ENCODE peak calls at places on chromosomes 12 and 14, in seven cellular contexts. M is skeletal muscle cell; V is AG20443; W is NCI-H446 treated with DMSO at 0.1 percent for 48 hours; Y is A172; O is activated CD4-positive, alpha-beta T cell treated with anti-CD3 and anti-CD28 coated beads, Interleukin-2, amount 50 U/mL, for 1 hour; R is LoVo. A is an unnamed sample.

GRCh38 chr12:32756476-32757158 is 920 bp upstream of the YARS2 start:
- DNase-seq in M (no peak), O (no peak), R (no peak), V (no peak), W (no peak), Y (peak), A (no peak)

GRCh38 chr14:31902915-31903646 is 174.0 kb upstream of the ARHGAP5 start:
- DNase-seq in V (no peak), W (peak), Y (no peak), O (no peak), R (no peak), M (no peak), A (no peak)

GRCh38 chr12:49092086-49092815 is 2.4 kb downstream of the DHH start:
- DNase-seq in V (peak), Y (no peak), R (no peak), O (peak), W (no peak), M (no peak), A (no peak)

GRCh38 chr14:68939893-68940613 is 39.0 kb downstream of the ACTN1 start:
- DNase-seq in Y (peak), V (peak), R (no peak), M (peak), W (no peak), O (no peak), A (peak)

GRCh38 chr12:92942905-92943304 is 13.8 kb upstream of the EEA1 start:
- DNase-seq in V (peak), M (peak), R (no peak), Y (peak), W (no peak), O (no peak), A (no peak)

GRCh38 chr14:70888681-70889175 is 18.5 kb upstream of the PCNX1 start:
- DNase-seq in M (peak), Y (no peak), V (peak), R (no peak), W (no peak), O (no peak), A (no peak)

GRCh38 chr12:109863961-109864712 is 16.2 kb downstream of the GLTP start:
- DNase-seq in W (no peak), O (no peak), R (no peak), Y (no peak), V (peak), M (no peak), A (peak)

GRCh38 chr12:123444396-123445026 is 8.0 kb upstream of the RILPL2 start:
- DNase-seq in M (peak), V (no peak), R (no peak), W (no peak), Y (no peak), O (no peak), A (no peak)

GRCh38 chr12:94753071-94753779 is 102.9 kb upstream of the TMCC3 start:
- DNase-seq in O (no peak), M (no peak), W (peak), V (no peak), Y (no peak), R (no peak), A (no peak)

GRCh38 chr12:103075848-103076247 is 118.4 kb downstream of the ASCL1 start:
- DNase-seq in O (no peak), V (no peak), R (no peak), Y (no peak), W (no peak), M (no peak), A (no peak)

GRCh38 chr12:86234309-86234708 is 21.9 kb downstream of the MGAT4C start:
- DNase-seq in O (no peak), V (no peak), W (no peak), Y (no peak), M (no peak), R (no peak), A (no peak)

GRCh38 chr12:118175823-118176447 is 40.0 kb downstream of the PEBP1 start:
- DNase-seq in R (no peak), Y (no peak), O (no peak), V (no peak), M (no peak), W (no peak), A (no peak)

GRCh38 chr14:92460916-92461579 is 52.5 kb upstream of the RIN3 start:
- DNase-seq in V (peak), O (no peak), W (no peak), Y (peak), R (no peak), M (peak), A (no peak)

GRCh38 chr14:29536886-29537511 is 390.6 kb downstream of the PRKD1 start:
- DNase-seq in R (no peak), O (no peak), V (peak), M (no peak), Y (no peak), W (peak), A (no peak)

GRCh38 chr14:95294320-95294719 is 25.4 kb downstream of the CLMN start:
- DNase-seq in R (no peak), Y (no peak), O (no peak), M (no peak), V (no peak), W (no peak), A (no peak)

GRCh38 chr12:27151479-27151878 is 69.1 kb upstream of the C12orf71 start:
- DNase-seq in W (no peak), O (no peak), Y (no peak), V (no peak), M (no peak), R (no peak), A (no peak)

GRCh38 chr14:19974844-19975243 is 547 bp upstream of the OR4K15 start:
- DNase-seq in M (no peak), R (no peak), O (no peak), V (no peak), W (no peak), Y (no peak), A (no peak)

GRCh38 chr12:27123642-27124041 is 41.3 kb upstream of the C12orf71 start:
- DNase-seq in M (no peak), V (no peak), R (peak), W (no peak), Y (no peak), O (no peak), A (no peak)

GRCh38 chr12:1830981-1831930 is 10.9 kb downstream of the LRTM2 start:
- DNase-seq in M (peak), O (no peak), R (peak), Y (no peak), W (no peak), V (peak), A (peak)

GRCh38 chr12:17333287-17333686 is 727.3 kb upstream of the LMO3 start:
- DNase-seq in O (no peak), W (no peak), R (no peak), M (no peak), Y (no peak), V (no peak), A (no peak)

GRCh38 chr14:22221508-22221907 is 367.5 kb downstream of the DAD1 start:
- DNase-seq in O (no peak), W (no peak), V (no peak), Y (peak), R (peak), M (no peak), A (no peak)

GRCh38 chr12:28933864-28934527 is 215.1 kb upstream of the FAR2 start:
- DNase-seq in R (no peak), W (no peak), M (no peak), O (no peak), V (no peak), Y (peak), A (no peak)

GRCh38 chr12:101598483-101598882 is 3.7 kb downstream of the MYBPC1 start:
- DNase-seq in Y (no peak), W (no peak), M (no peak), V (no peak), R (no peak), O (no peak), A (no peak)

GRCh38 chr14:105067140-105067968 is 2.1 kb upstream of the GPR132 start:
- DNase-seq in O (peak), W (no peak), R (no peak), V (peak), Y (peak), M (no peak), A (no peak)

GRCh38 chr12:85781751-85782150 is 54.5 kb downstream of the RASSF9 start:
- DNase-seq in Y (no peak), M (no peak), R (no peak), V (no peak), O (no peak), W (peak), A (no peak)

GRCh38 chr12:24705741-24706358 is 243.1 kb downstream of the BCAT1 start:
- DNase-seq in W (no peak), M (no peak), R (no peak), V (no peak), Y (no peak), O (no peak), A (no peak)

GRCh38 chr12:109953656-109954055 is 42.5 kb downstream of the GIT2 start:
- DNase-seq in R (no peak), O (no peak), M (no peak), Y (no peak), V (no peak), W (no peak), A (no peak)

GRCh38 chr12:115794659-115795081 is 482.8 kb downstream of the MED13L start:
- DNase-seq in O (no peak), Y (no peak), V (no peak), W (no peak), M (no peak), R (peak), A (peak)

GRCh38 chr12:121974026-121974985 is 47.4 kb upstream of the BCL7A start:
- DNase-seq in O (no peak), R (no peak), M (no peak), Y (no peak), W (no peak), V (peak), A (no peak)

GRCh38 chr12:5295151-5295550 is 136.8 kb upstream of the NTF3 start:
- DNase-seq in W (no peak), M (no peak), O (no peak), V (peak), R (no peak), Y (no peak), A (no peak)